ENCODE peak calls at places on chromosomes 13 and 19, in five cellular contexts. W is A549; B is HTR-8/SVneo; P is transverse colon; I is activated CD8-positive, alpha-beta memory T cell treated with anti-CD3 and anti-CD28 coated beads for 1 hour. D is an unnamed sample.

GRCh38 chr19:47790398-47790814 is 11.9 kb downstream of the SELENOW start:
- DNase-seq in W (peak; percentile 85), B (peak; percentile 85), P (peak; percentile 85), I (peak; percentile 62), D (peak; percentile 51)

GRCh38 chr13:73090116-73090811 is 31.5 kb downstream of the KLF5 start:
- DNase-seq in W (peak; percentile 91), B (peak; percentile 70), P (peak; percentile 72), I (no peak), D (peak; percentile 42)

GRCh38 chr13:44932850-44933251 is 56.4 kb downstream of the NUFIP1 start:
- DNase-seq in W (peak; percentile 11), B (no peak), P (no peak), I (no peak), D (no peak)

GRCh38 chr13:40146063-40146462 is 490.6 kb downstream of the COG6 start:
- DNase-seq in W (peak; percentile 29), B (no peak), P (no peak), I (no peak), D (no peak)

GRCh38 chr13:20714563-20715339 is 11.3 kb downstream of the IL17D start:
- DNase-seq in W (no peak), B (no peak), P (no peak), I (no peak), D (no peak)

GRCh38 chr19:41897820-41898219 is 14.8 kb downstream of the ARHGEF1 start:
- DNase-seq in W (no peak), B (no peak), P (no peak), I (no peak), D (no peak)

GRCh38 chr19:43651758-43652545 is 12.3 kb upstream of the CADM4 start:
- DNase-seq in W (peak; percentile 84), B (peak; percentile 64), P (peak; percentile 65), I (no peak), D (peak; percentile 44)

GRCh38 chr19:4328243-4328990 is 10.2 kb downstream of the STAP2 start:
- DNase-seq in W (peak; percentile 36), B (no peak), P (peak; percentile 96), I (peak; percentile 92), D (no peak)

GRCh38 chr13:34926513-34926912 is 15.6 kb upstream of the NBEA start:
- DNase-seq in W (peak; percentile 25), B (no peak), P (no peak), I (no peak), D (no peak)

GRCh38 chr13:113759525-113760137 is 605 bp downstream of the TMEM255B start:
- DNase-seq in W (no peak), B (peak; percentile 22), P (no peak), I (no peak), D (no peak)

GRCh38 chr19:38667552-38668205 is 20.2 kb downstream of the ACTN4 start:
- DNase-seq in W (no peak), B (no peak), P (no peak), I (no peak), D (no peak)

GRCh38 chr19:3149089-3149488 is 13.3 kb downstream of the GNA15 start:
- DNase-seq in W (no peak), B (no peak), P (no peak), I (no peak), D (no peak)

GRCh38 chr19:3142292-3142670 is 6.4 kb downstream of the GNA15 start:
- DNase-seq in W (peak; percentile 65), B (peak; percentile 69), P (no peak), I (no peak), D (no peak)

GRCh38 chr19:2308114-2308556 is at the start of gene LINGO3:
- DNase-seq in W (no peak), B (no peak), P (no peak), I (no peak), D (no peak)